ENCODE peak calls at places on chromosomes 16 and 17, in four cellular contexts. U is ascending aorta, V is esophagus squamous epithelium, S is endothelial cell of umbilical vein. I is an unnamed sample.

GRCh38 chr16:11306381-11306780 is 25.3 kb upstream of the PRM1 start:
- DNase-seq in S (no peak), U (no peak), V (no peak), I (no peak)

GRCh38 chr17:73340093-73340596 is 28.3 kb upstream of the CDC42EP4 start:
- DNase-seq in S (no peak), V (no peak), U (peak; percentile 84), I (no peak)

GRCh38 chr17:50689251-50689650 is 18.5 kb downstream of the ANKRD40 start:
- DNase-seq in V (no peak), S (no peak), U (no peak), I (no peak)

GRCh38 chr17:9242497-9242881 is 221.2 kb downstream of the NTN1 start:
- DNase-seq in S (no peak), U (no peak), V (no peak), I (no peak)

GRCh38 chr16:1614226-1615102 is 2.3 kb downstream of the CRAMP1 start:
- DNase-seq in U (peak; percentile 68), S (peak; percentile 32), V (no peak), I (no peak)

GRCh38 chr17:6574689-6575595 is 18.6 kb upstream of the PITPNM3 start:
- DNase-seq in S (peak; percentile 69), U (no peak), V (no peak), I (peak; percentile 54)

GRCh38 chr17:46212634-46213435 is 19.6 kb upstream of the KANSL1 start:
- DNase-seq in U (peak; percentile 80), S (peak; percentile 83), V (no peak), I (no peak)

GRCh38 chr17:34637548-34638525 is 58.5 kb downstream of the TMEM132E start:
- DNase-seq in V (peak; percentile 6), U (peak; percentile 68), S (peak; percentile 68), I (peak; percentile 78)

GRCh38 chr16:58025351-58026138 is at the start of gene MMP15:
- DNase-seq in U (peak; percentile 78), V (peak; percentile 10), S (peak; percentile 55), I (peak; percentile 96)

GRCh38 chr17:80992077-80992947 is 671 bp downstream of the CHMP6 start:
- DNase-seq in U (no peak), S (no peak), V (no peak), I (peak; percentile 61)

GRCh38 chr17:50954641-50955121 is 88.5 kb upstream of the TOB1 start:
- DNase-seq in V (no peak), S (no peak), U (peak; percentile 60), I (no peak)

GRCh38 chr17:6796887-6797490 is 21.0 kb downstream of the FBXO39 start:
- DNase-seq in S (no peak), V (no peak), U (no peak), I (no peak)

GRCh38 chr17:29972277-29972676 is 30.8 kb downstream of the EFCAB5 start:
- DNase-seq in U (no peak), V (no peak), S (no peak), I (no peak)

GRCh38 chr17:49041527-49041926 is 44.3 kb downstream of the IGF2BP1 start:
- DNase-seq in U (no peak), S (no peak), V (no peak), I (no peak)

GRCh38 chr16:52558448-52558847 is 11.5 kb upstream of the TOX3 start:
- DNase-seq in U (no peak), S (no peak), V (no peak), I (no peak)

GRCh38 chr16:10039220-10040096 is 142.8 kb downstream of the GRIN2A start:
- DNase-seq in S (no peak), U (no peak), V (no peak), I (no peak)

GRCh38 chr16:12314786-12315185 is 338.3 kb downstream of the SNX29 start:
- DNase-seq in V (no peak), U (no peak), S (no peak), I (no peak)

GRCh38 chr16:46895399-46896313 is 11.5 kb downstream of the GPT2 start:
- DNase-seq in S (no peak), U (no peak), V (no peak), I (peak; percentile 66)

GRCh38 chr17:80818871-80819270 is 172.8 kb upstream of the CHMP6 start:
- DNase-seq in U (peak; percentile 51), V (no peak), S (no peak), I (no peak)

GRCh38 chr17:44004761-44005526 is 522 bp downstream of the NAGS start:
- DNase-seq in S (no peak), V (no peak), U (no peak), I (peak; percentile 57)

GRCh38 chr16:66713076-66713475 is 16.5 kb upstream of the CMTM4 start:
- DNase-seq in S (no peak), U (no peak), V (no peak), I (no peak)
- H3K27ac ChIP-seq in S (no peak overlapping the region), U (no peak overlapping the region), V (no peak overlapping the region), I (no peak overlapping the region)

DNA sequence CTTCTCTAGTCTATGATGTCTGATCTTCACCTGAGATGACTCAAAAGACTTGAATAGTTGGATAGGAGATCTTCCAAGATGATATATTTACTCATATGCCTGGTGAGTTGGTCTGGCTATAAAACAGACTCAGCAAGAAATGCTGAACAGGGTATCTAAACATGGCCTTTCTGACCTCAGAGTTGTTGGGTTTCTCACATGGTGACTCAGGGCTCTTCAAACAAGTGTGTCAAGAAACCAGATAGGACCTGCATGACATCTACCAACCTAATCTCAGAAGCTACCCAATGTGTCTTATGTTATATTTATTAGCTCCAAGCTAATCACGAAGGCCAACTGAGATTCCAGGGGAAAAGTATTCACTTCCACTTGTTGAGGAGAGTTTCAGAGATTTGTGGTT is 1477.3 kb downstream of the CDH8 start:
- DNase-seq in S (no peak), U (no peak), V (no peak), I (no peak)
- TF ChIP-seq CTCF in S (no peak), U (no peak), V (no peak), I (no peak)

GRCh38 chr17:67479119-67479517 is 102.0 kb downstream of the PITPNC1 start:
- DNase-seq in S (no peak), V (no peak), U (no peak), I (no peak)
- H3K27ac ChIP-seq in S (no peak overlapping the region), V (no peak overlapping the region), U (no peak overlapping the region), I (no peak overlapping the region)

DNA sequence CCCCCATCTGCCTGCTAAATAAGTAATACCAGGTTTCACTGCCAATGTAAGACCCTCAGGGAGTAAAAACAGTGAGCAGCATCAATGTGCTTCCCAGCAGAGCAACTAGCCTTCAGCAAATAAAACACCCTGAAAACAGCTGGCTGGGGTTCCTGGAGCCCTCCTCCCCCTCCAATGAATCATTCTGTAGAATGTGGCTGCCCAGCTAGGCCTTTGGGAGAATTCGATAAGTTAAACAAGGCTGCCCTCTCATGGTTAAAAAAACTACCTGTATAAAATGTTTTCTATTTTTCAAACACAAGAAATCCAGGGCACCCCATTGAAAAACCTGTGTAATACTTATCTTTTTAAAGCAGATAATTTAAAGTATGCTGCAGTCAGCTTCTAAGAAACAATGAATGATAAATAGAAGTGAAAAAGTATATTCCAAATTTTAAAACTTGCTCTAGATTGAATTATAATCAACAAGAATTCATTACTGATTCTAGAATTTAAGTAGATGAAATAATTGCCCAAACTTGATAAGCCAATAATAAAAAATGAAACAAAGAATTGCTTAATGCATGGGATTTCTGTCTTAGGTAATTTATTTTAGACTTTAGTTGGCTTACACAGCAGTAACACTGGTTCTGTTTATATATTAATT is 9.4 kb upstream of the TOM1L1 start:
- DNase-seq in V (no peak), U (no peak), S (peak; percentile 37), I (no peak)
- TF ChIP-seq CTCF in V (peak; percentile 26), U (no peak), S (no peak), I (peak; percentile 57)

GRCh38 chr17:74761419-74761818 is 13.0 kb downstream of the NHERF1 start:
- DNase-seq in S (no peak), U (no peak), V (no peak), I (no peak)
- H3K27ac ChIP-seq in S (no peak overlapping the region), U (peak overlapping the region; percentile 37), V (peak overlapping the region; percentile 88), I (no peak overlapping the region)

GRCh38 chr17:28315846-28316705 is 2.9 kb upstream of the TMEM97 start:
- DNase-seq in S (no peak), U (no peak), V (no peak), I (no peak)

GRCh38 chr17:28317965-28318758 is 838 bp upstream of the TMEM97 start:
- DNase-seq in V (no peak), S (peak; percentile 6), U (no peak), I (no peak)

GRCh38 chr17:28320215-28321061 is 1.4 kb downstream of the TMEM97 start:
- DNase-seq in U (no peak), S (no peak), V (no peak), I (no peak)

GRCh38 chr17:28317099-28317964 is 1.7 kb upstream of the TMEM97 start:
- DNase-seq in U (no peak), V (no peak), S (no peak), I (no peak)

GRCh38 chr17:28318759-28319660 is at the start of gene TMEM97:
- DNase-seq in U (peak; percentile 97), S (peak; percentile 98), V (peak; percentile 70), I (peak; percentile 98)
- TF ChIP-seq CTCF in U (no peak), S (no peak), V (no peak), I (no peak)

DNA sequence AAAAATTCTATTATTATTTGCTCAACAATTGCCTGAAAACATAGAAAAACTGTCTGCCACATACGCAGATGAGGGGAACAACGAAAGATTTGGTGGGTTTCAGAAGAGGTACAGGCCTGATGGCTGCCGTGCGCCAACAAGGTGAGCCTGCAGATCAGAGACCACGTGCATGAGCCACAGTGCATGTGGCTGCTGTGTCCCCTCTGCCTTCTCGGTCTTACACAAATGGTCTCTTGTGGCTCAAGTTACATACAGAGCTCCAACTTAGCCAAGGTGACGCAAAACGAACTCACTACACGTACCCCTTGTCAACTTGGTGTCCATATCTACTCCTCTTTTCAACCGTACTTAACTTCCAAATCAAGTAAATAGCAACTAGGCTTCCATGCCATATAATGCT is 82.3 kb downstream of the ADCY9 start:
- DNase-seq in S (no peak), V (no peak), U (no peak), I (no peak)
- H3K27ac ChIP-seq in S (no peak overlapping the region), V (no peak overlapping the region), U (no peak overlapping the region), I (no peak overlapping the region)

DNA sequence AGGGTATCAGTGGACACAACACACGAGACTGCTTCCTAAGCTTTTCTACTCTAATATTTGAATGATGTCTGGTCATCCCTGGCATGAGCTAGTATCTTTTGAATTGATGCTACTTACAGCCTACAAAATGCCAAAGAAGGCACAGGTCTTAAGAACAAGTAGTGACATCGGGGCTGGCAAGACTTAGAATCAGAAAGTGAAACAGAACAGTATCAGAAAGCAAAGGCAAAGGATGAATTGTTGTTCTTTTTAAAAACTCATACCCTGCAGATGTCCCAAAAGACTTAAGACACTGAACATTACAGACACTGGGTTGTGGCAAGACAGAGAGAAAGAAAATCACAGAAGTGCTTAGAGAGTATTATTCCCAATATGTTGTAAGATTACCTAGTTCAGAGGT is 12.7 kb downstream of the ZNF19 start:
- DNase-seq in U (no peak), V (no peak), S (no peak), I (no peak)
- TF ChIP-seq CTCF in U (no peak), V (no peak), S (no peak), I (no peak)

I was measured in right lobe of liver.